ENCODE peak calls at places on chromosomes 4 and X, in six cellular contexts. T is PC-3, O is ovary, A is Peyer's patch, U is endothelial cell of umbilical vein, H is neural progenitor cell. M is an unnamed sample.

GRCh38 chr4:187363453-187363852 is 632.1 kb upstream of the ZFP42 start:
- DNase-seq in H (peak), U (no peak), O (no peak), A (no peak), T (no peak), M (no peak)

GRCh38 chr4:20327808-20328207 is 76.1 kb downstream of the SLIT2 start:
- DNase-seq in U (no peak), H (no peak), A (no peak), O (no peak), T (no peak), M (no peak)

GRCh38 chr4:37865450-37865849 is 25.4 kb upstream of the TBC1D1 start:
- DNase-seq in T (no peak), H (no peak), U (no peak), O (no peak), A (no peak), M (no peak)

GRCh38 chr4:55382515-55383003 is 13.2 kb upstream of the TMEM165 start:
- DNase-seq in T (no peak), A (no peak), H (no peak), O (no peak), U (no peak), M (no peak)

GRCh38 chr4:107423677-107424405 is 296.2 kb downstream of the PAPSS1 start:
- DNase-seq in O (no peak), U (no peak), T (no peak), A (no peak), H (no peak), M (no peak)

GRCh38 chr4:1445716-1446445 is 39.6 kb upstream of the NKX1-1 start:
- DNase-seq in T (no peak), A (no peak), H (no peak), U (no peak), O (no peak), M (no peak)

GRCh38 chr4:151418385-151418784 is 9.4 kb downstream of the FHIP1A start:
- DNase-seq in A (no peak), U (peak), O (no peak), H (no peak), T (peak), M (no peak)

GRCh38 chr4:116469582-116469981 is 615.8 kb downstream of the TRAM1L1 start:
- DNase-seq in A (no peak), H (no peak), T (no peak), O (no peak), U (no peak), M (no peak)

GRCh38 chr4:86500527-86500926 is 93.6 kb upstream of the PTPN13 start:
- DNase-seq in U (no peak), A (no peak), O (no peak), H (no peak), T (peak), M (no peak)

GRCh38 chr4:152352645-152353116 is 183.2 kb downstream of the FBXW7 start:
- DNase-seq in A (no peak), T (peak), H (peak), O (peak), U (peak), M (no peak)

GRCh38 chr4:97910005-97910404 is 233.3 kb downstream of the STPG2 start:
- DNase-seq in A (no peak), O (no peak), H (peak), T (peak), U (no peak), M (no peak)

GRCh38 chr4:54909964-54910363 is 215.4 kb downstream of the KDR start:
- DNase-seq in H (no peak), O (no peak), T (no peak), A (no peak), U (peak), M (no peak)

GRCh38 chr4:149293233-149293632 is 522.4 kb downstream of the IQCM start:
- DNase-seq in O (no peak), T (no peak), H (no peak), A (no peak), U (no peak), M (no peak)

GRCh38 chrX:47976254-47977151 is 27.3 kb downstream of the ZNF182 start:
- DNase-seq in H (no peak), A (no peak), T (no peak), U (no peak), O (no peak), M (no peak)

GRCh38 chr4:7826176-7826908 is 113.3 kb downstream of the AFAP1 start:
- DNase-seq in U (no peak), T (no peak), A (no peak), O (no peak), H (no peak), M (no peak)

GRCh38 chr4:7199129-7199725 is 6.9 kb downstream of the SORCS2 start:
- DNase-seq in A (no peak), T (no peak), U (no peak), O (no peak), H (no peak), M (no peak)

GRCh38 chr4:102174800-102175199 is 170.5 kb downstream of the SLC39A8 start:
- DNase-seq in U (peak), O (no peak), A (no peak), H (no peak), T (peak), M (no peak)

GRCh38 chr4:46124773-46125172 is 919 bp upstream of the GABRG1 start:
- DNase-seq in U (no peak), A (no peak), H (peak), O (peak), T (no peak), M (no peak)

GRCh38 chr4:118676128-118676527 is 9.1 kb upstream of the METTL14 start:
- DNase-seq in O (no peak), T (no peak), U (no peak), A (no peak), H (no peak), M (no peak)
- TF ChIP-seq CTCF in O (no peak), T (peak), U (peak), A (no peak), H (peak), M (no peak)

GRCh38 chrX:65688403-65688881 is 21.0 kb downstream of the MSN start:
- DNase-seq in H (no peak), A (no peak), T (no peak), O (no peak), U (no peak), M (no peak)
- H3K27ac ChIP-seq in H (no peak), A (peak), T (no peak), O (no peak), U (peak), M (peak)

DNA sequence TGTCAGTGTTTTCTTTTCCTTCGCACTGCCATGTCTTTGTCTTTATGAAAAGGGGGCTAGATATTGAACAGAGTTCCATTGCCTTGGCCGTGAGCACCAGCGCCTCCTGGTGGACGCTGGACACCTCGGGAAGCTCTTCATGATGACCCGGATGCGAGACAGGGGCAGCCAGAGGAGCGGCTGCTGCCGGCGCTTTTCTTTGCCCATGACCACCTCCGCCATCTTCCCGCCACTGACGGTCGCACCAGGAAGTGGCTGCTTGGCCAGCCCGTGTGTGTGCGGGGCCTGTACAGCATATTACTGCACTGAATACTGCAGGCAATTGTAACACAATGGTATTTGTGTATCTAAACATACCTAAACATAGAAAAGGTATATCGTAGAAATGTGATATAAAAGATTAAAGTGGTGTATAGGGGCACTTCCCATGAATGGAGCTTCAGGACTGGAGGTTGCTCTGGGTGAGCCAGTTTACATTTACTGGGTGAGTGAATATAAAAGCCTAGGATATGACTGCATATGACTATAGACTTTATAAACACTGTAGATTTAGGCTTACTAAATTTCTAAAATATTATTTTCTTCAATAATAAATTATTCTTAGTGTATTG is 15.8 kb upstream of the GRIA2 start:
- DNase-seq in U (no peak), H (peak), O (no peak), T (peak), A (no peak), M (no peak)
- TF ChIP-seq CTCF in U (peak), H (peak), O (no peak), T (peak), A (peak), M (no peak)

GRCh38 chrX:38327775-38328081 is 419 bp upstream of the RPGR start:
- DNase-seq in A (no peak), U (no peak), O (no peak), H (no peak), T (no peak), M (no peak)
- H3K27ac ChIP-seq in A (peak), U (peak), O (peak), H (no peak), T (no peak), M (peak)

DNA sequence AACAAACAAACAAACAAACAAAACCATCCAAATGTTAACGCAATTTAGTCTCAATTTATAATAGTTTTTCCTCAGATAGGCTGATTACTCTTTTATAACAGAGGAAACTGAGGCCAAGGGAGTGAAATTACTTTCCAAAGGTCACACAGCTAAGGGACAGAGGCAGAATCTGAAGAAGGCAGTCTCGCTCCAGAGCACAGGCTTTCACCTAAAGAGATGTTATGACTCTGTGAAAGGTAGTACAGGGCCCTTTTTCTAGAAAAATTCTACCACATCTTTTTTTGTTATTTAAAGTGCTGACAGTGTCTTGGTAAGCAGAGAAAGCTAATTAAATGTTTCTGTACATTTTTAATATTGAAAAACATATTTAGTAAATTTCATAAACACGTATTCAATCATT is 7.5 kb upstream of the APBB2 start:
- DNase-seq in T (no peak), H (no peak), A (no peak), O (no peak), U (no peak), M (no peak)
- TF ChIP-seq CTCF in T (no peak), H (no peak), A (no peak), O (no peak), U (no peak), M (no peak)

DNA sequence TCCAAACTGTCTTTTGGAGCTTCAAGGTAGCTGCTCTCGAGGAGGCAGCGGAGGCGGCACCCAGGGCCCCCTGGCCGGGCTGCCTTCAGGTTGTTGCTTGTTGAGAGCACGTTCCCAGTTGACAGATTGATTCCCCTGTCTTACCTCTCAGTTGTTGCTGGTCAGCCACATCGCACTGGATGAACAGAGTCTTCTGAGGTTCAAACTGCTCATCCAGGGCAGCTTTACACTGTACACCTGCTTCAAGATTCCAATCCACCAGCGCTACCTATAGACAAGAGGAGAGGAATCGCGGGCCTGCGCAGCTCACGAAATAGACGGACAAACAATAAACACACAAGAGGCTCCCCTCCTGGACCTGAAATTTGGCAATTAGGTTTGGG is 497 bp downstream of the HPGD start:
- DNase-seq in U (no peak), O (no peak), T (peak), H (peak), A (no peak), M (no peak)
- H3K27ac ChIP-seq in U (no peak), O (no peak), T (peak), H (no peak), A (peak), M (peak)